ENCODE peak calls at places on chromosome 15, in five cellular contexts. I, Y, J, O and A are unnamed samples.
A peak's percentile ranks its signal among the peaks of the same experiment; 100 is the strongest.

GRCh38 chr15:97941572-97941971 is 18.9 kb upstream of the ARRDC4 start:
- DNase-seq in I (no peak), Y (no peak), J (no peak), O (no peak), A (no peak)

GRCh38 chr15:71572452-71573053 is 237.8 kb upstream of the NR2E3 start:
- DNase-seq in I (no peak), Y (no peak), J (peak; percentile 38), O (peak; percentile 96), A (no peak)

GRCh38 chr15:69838951-69839350 is 258.8 kb downstream of the TLE3 start:
- DNase-seq in I (no peak), Y (no peak), J (no peak), O (no peak), A (no peak)

GRCh38 chr15:57216288-57216687 is 160.0 kb upstream of the CGNL1 start:
- DNase-seq in I (no peak), Y (no peak), J (peak; percentile 81), O (peak; percentile 56), A (peak; percentile 60)

GRCh38 chr15:99176757-99177156 is 71.9 kb downstream of the SYNM start:
- DNase-seq in I (no peak), Y (no peak), J (no peak), O (peak; percentile 11), A (no peak)

GRCh38 chr15:89761009-89761831 is 10.2 kb upstream of the MESP1 start:
- DNase-seq in I (no peak), Y (peak; percentile 73), J (no peak), O (no peak), A (no peak)

GRCh38 chr15:100595964-100596363 is 6.0 kb downstream of the LINS1 start:
- DNase-seq in I (no peak), Y (no peak), J (no peak), O (peak; percentile 36), A (no peak)

GRCh38 chr15:91853968-91854943 is 748 bp downstream of the SLCO3A1 start:
- DNase-seq in I (no peak), Y (no peak), J (peak; percentile 11), O (peak; percentile 43), A (peak; percentile 17)

GRCh38 chr15:88888719-88889118 is 6.6 kb downstream of the HAPLN3 start:
- DNase-seq in I (no peak), Y (no peak), J (no peak), O (no peak), A (no peak)

GRCh38 chr15:67843571-67844387 is 3.9 kb upstream of the RNU6-1 start:
- DNase-seq in I (no peak), Y (no peak), J (peak; percentile 89), O (no peak), A (no peak)

GRCh38 chr15:88080616-88081015 is 175.9 kb downstream of the NTRK3 start:
- DNase-seq in I (no peak), Y (no peak), J (no peak), O (no peak), A (no peak)

GRCh38 chr15:31740203-31740602 is 290.1 kb upstream of the CHRNA7 start:
- DNase-seq in I (no peak), Y (no peak), J (no peak), O (no peak), A (no peak)

GRCh38 chr15:48974865-48975264 is 11.1 kb upstream of the SHC4 start:
- DNase-seq in I (no peak), Y (no peak), J (peak; percentile 28), O (no peak), A (no peak)

GRCh38 chr15:50162988-50163718 is 18.8 kb upstream of the SLC27A2 start:
- DNase-seq in I (no peak), Y (peak; percentile 37), J (no peak), O (peak; percentile 93), A (no peak)

GRCh38 chr15:20355256-20355868 is 186.2 kb downstream of the GOLGA6L6 start:
- DNase-seq in I (peak; percentile 41), Y (no peak), J (no peak), O (no peak), A (no peak)

GRCh38 chr15:69209661-69210060 is 49.2 kb downstream of the GLCE start:
- DNase-seq in I (no peak), Y (peak; percentile 3), J (no peak), O (no peak), A (no peak)

GRCh38 chr15:53193149-53193548 is 403.0 kb upstream of the ONECUT1 start:
- DNase-seq in I (no peak), Y (peak; percentile 16), J (peak; percentile 20), O (peak; percentile 11), A (no peak)

GRCh38 chr15:57541805-57542504 is 49.7 kb upstream of the MYZAP start:
- DNase-seq in I (no peak), Y (peak; percentile 60), J (peak; percentile 86), O (peak; percentile 44), A (peak; percentile 80)

GRCh38 chr15:85804481-85805165 is 9.9 kb upstream of the KLHL25 start:
- DNase-seq in I (no peak), Y (no peak), J (peak; percentile 18), O (no peak), A (no peak)

GRCh38 chr15:59722451-59722850 is 33.3 kb upstream of the BNIP2 start:
- DNase-seq in I (no peak), Y (no peak), J (no peak), O (no peak), A (no peak)

GRCh38 chr15:61415617-61416120 is 186.6 kb upstream of the RORA start:
- DNase-seq in I (no peak), Y (no peak), J (no peak), O (no peak), A (no peak)

GRCh38 chr15:63072023-63072650 is 29.6 kb downstream of the TPM1 start:
- DNase-seq in I (no peak), Y (no peak), J (no peak), O (no peak), A (no peak)

GRCh38 chr15:81777546-81777945 is 268.3 kb downstream of the MEX3B start:
- DNase-seq in I (no peak), Y (no peak), J (no peak), O (no peak), A (no peak)

GRCh38 chr15:39919740-39920509 is at the start of gene GPR176:
- DNase-seq in I (peak; percentile 27), Y (no peak), J (peak; percentile 86), O (peak; percentile 60), A (peak; percentile 93)

GRCh38 chr15:67915374-67916050 is 75.7 kb upstream of the RNU6-1 start:
- DNase-seq in I (no peak), Y (no peak), J (peak; percentile 20), O (no peak), A (no peak)

GRCh38 chr15:71112429-71112828 is 2.8 kb upstream of the THSD4 start:
- DNase-seq in I (no peak), Y (no peak), J (no peak), O (no peak), A (no peak)

GRCh38 chr15:32652178-32652577 is 10.7 kb downstream of the SCG5 start:
- DNase-seq in I (no peak), Y (no peak), J (no peak), O (peak; percentile 36), A (no peak)

GRCh38 chr15:82298520-82298919 is 35.9 kb downstream of the SAXO2 start:
- DNase-seq in I (no peak), Y (peak; percentile 47), J (no peak), O (no peak), A (no peak)

GRCh38 chr15:91193059-91193715 is 93.1 kb downstream of the SV2B start:
- DNase-seq in I (no peak), Y (no peak), J (no peak), O (no peak), A (no peak)

GRCh38 chr15:44215594-44215993 is 20.5 kb upstream of the FRMD5 start:
- DNase-seq in I (no peak), Y (peak; percentile 6), J (peak; percentile 86), O (peak; percentile 90), A (peak; percentile 94)

GRCh38 chr15:92377083-92377789 is 16.4 kb upstream of the ST8SIA2 start:
- DNase-seq in I (no peak), Y (no peak), J (no peak), O (peak; percentile 78), A (peak; percentile 51)

GRCh38 chr15:100714749-100715342 is 112.5 kb downstream of the ASB7 start:
- DNase-seq in I (no peak), Y (no peak), J (no peak), O (no peak), A (no peak)

GRCh38 chr15:95872366-95872771 is 458.1 kb upstream of the NR2F2 start:
- DNase-seq in I (no peak), Y (no peak), J (peak; percentile 62), O (peak; percentile 95), A (peak; percentile 40)

GRCh38 chr15:74784854-74785715 is 3.2 kb downstream of the CSK start:
- DNase-seq in I (no peak), Y (peak; percentile 46), J (no peak), O (no peak), A (no peak)
- TF ChIP-seq CTCF in I (no peak), Y (no peak), J (no peak), O (no peak), A (no peak)

DNA sequence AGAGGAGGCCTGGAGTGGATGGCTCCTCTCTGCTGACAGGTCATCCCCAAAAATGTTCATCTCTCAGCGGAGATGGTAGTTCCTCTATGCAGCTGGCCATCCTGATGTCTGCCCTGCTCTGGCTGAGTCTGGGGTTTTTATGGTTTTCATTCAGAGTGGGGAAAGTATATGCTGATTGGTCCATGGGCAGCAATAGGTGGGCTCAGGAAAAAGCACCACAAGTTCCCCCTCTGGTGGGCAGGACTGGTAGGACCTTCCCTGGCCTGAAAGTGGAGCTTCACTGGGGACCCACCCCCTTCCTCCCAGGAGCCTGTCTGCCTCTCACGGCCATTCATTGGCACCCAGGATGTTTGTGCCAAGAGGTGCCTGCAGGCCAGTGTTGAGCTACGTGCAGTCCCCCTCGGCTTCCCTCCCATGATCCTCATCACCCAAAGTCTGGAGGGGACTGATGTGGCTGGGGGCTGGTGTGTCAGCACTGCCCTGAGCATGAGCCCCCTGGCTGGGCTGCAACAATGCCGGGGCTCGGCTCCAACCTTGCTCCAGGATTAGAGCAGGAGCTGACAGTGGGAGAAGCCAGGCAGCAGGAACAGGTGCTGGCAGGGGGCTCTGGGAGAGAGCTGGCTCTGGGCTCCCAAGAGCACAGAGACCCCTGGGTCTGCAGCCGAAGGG is 13.1 kb upstream of the BLOC1S6 start:
- DNase-seq in I (peak; percentile 41), Y (peak; percentile 53), J (peak; percentile 10), O (no peak), A (peak; percentile 5)
- TF ChIP-seq CTCF in I (peak; percentile 63), Y (peak; percentile 43), J (peak; percentile 29), O (peak; percentile 56), A (peak; percentile 47)

DNA sequence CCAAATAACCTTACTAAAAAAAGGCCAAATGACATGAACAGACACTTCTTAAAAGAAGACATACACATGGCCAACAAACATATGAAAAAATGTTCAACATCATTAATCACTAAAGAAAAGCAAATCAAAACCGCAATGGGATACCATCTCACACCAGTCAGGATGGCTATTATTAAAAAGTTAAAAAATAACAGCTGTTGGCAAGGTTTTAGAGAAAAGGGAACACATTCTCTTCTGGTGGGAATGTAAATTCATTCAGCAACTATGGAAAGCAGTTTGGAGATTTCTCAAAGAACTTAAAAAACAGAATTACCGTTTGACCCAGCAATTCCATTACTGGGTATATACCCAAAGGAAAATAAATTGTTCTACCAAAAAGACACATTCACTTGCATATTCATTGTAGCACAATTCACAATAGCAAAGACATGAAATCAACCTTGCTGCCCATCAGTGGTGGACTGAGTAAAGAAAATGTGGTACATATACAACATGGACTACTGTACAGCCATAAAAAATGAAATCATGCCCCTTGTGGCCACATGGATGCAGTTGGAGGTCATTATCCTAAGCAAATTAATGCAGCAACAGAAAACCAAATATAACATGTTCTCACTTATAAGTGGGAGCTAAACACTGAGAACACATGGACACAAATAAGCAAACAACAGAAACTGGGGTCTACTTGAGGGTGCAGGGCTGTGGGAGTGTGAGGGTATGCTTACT is 190.7 kb upstream of the MCTP2 start:
- DNase-seq in I (no peak), Y (no peak), J (no peak), O (no peak), A (peak; percentile 78)
- TF ChIP-seq CTCF in I (no peak), Y (no peak), J (no peak), O (peak; percentile 35), A (peak; percentile 28)

GRCh38 chr15:64387562-64388168 is at the start of gene TRIP4:
- DNase-seq in I (peak; percentile 84), Y (peak; percentile 99), J (peak; percentile 98), O (peak; percentile 95), A (peak; percentile 98)
- TF ChIP-seq CTCF in I (no peak), Y (no peak), J (no peak), O (peak; percentile 48), A (no peak)